ENCODE peak calls at places on chromosome 3, in six cellular contexts. Y is NCI-H774; F is activated naive CD8-positive, alpha-beta T cell treated with anti-CD3 and anti-CD28 coated beads, Interleukin-2, amount 10 ng/mL, durations not matched to agents 7 days and 5 days; H is aorta; J is activated T-helper 1 cell treated with Interleukin-2 at 50 U/mL for 16 hours; B is activated T-cell treated with anti-CD3 and anti-CD28 coated beads, Interleukin-2, amount 50 U/mL, for 72 hours. C is an unnamed sample.

GRCh38 chr3:4976109-4976508 is 3.1 kb upstream of the BHLHE40 start:
- DNase-seq in H (peak), F (no peak), Y (peak), B (peak), J (no peak), C (no peak)

GRCh38 chr3:79012946-79013362 is 754.8 kb downstream of the ROBO1 start:
- DNase-seq in J (no peak), H (no peak), Y (no peak), B (no peak), F (no peak), C (no peak)

GRCh38 chr3:150117076-150117475 is 146.4 kb upstream of the PFN2 start:
- DNase-seq in F (no peak), J (no peak), B (no peak), Y (no peak), H (no peak), C (no peak)

GRCh38 chr3:10170915-10171478 is 6.3 kb downstream of the IRAK2 start:
- DNase-seq in J (no peak), F (no peak), B (no peak), H (peak), Y (no peak), C (no peak)

GRCh38 chr3:137761563-137762503 is 2.3 kb upstream of the SOX14 start:
- DNase-seq in H (peak), F (peak), J (no peak), B (no peak), Y (no peak), C (no peak)

GRCh38 chr3:37386627-37387230 is 212.3 kb upstream of the LRRFIP2 start:
- DNase-seq in F (no peak), B (no peak), J (no peak), Y (no peak), H (no peak), C (no peak)

GRCh38 chr3:50267280-50267913 is 1.6 kb upstream of the SEMA3B start:
- DNase-seq in J (no peak), Y (no peak), H (peak), F (no peak), B (no peak), C (no peak)

GRCh38 chr3:25338158-25338725 is 89.8 kb upstream of the RARB start:
- DNase-seq in Y (no peak), H (no peak), B (no peak), J (no peak), F (no peak), C (no peak)

GRCh38 chr3:39965997-39966396 is 156.6 kb downstream of the MYRIP start:
- DNase-seq in B (no peak), H (no peak), J (no peak), Y (no peak), F (no peak), C (no peak)

GRCh38 chr3:10338164-10338470 is 17.2 kb upstream of the SEC13 start:
- DNase-seq in F (no peak), J (no peak), H (no peak), B (no peak), Y (no peak), C (no peak)

GRCh38 chr3:81914254-81914653 is 152.8 kb upstream of the GBE1 start:
- DNase-seq in J (no peak), Y (no peak), H (no peak), B (no peak), F (no peak), C (no peak)

GRCh38 chr3:32315441-32315840 is 76.2 kb upstream of the CMTM7 start:
- DNase-seq in F (no peak), J (no peak), B (no peak), H (no peak), Y (no peak), C (no peak)

GRCh38 chr3:24972491-24972890 is 455.6 kb upstream of the RARB start:
- DNase-seq in J (no peak), H (no peak), B (no peak), Y (no peak), F (no peak), C (no peak)

GRCh38 chr3:12818773-12819172 is 22.3 kb downstream of the CAND2 start:
- DNase-seq in F (no peak), Y (no peak), J (no peak), H (no peak), B (no peak), C (no peak)

GRCh38 chr3:187714404-187714979 is 12.1 kb upstream of the RTP2 start:
- DNase-seq in J (peak), F (peak), H (no peak), Y (peak), B (peak), C (peak)

GRCh38 chr3:23580337-23580736 is 225.4 kb upstream of the UBE2E1 start:
- DNase-seq in H (no peak), J (no peak), B (no peak), Y (no peak), F (no peak), C (no peak)

GRCh38 chr3:101310580-101311375 is 9.6 kb downstream of the IMPG2 start:
- DNase-seq in H (no peak), F (no peak), Y (no peak), B (no peak), J (no peak), C (no peak)

GRCh38 chr3:108528459-108529231 is 18.2 kb upstream of the MYH15 start:
- DNase-seq in B (no peak), J (no peak), F (no peak), H (no peak), Y (no peak), C (no peak)

GRCh38 chr3:15512173-15512572 is 9.3 kb downstream of the COLQ start:
- DNase-seq in B (no peak), Y (peak), J (no peak), H (peak), F (no peak), C (peak)

GRCh38 chr3:10774129-10774670 is 41.8 kb upstream of the SLC6A11 start:
- DNase-seq in B (no peak), J (no peak), H (no peak), F (no peak), Y (no peak), C (no peak)

GRCh38 chr3:125916376-125916978 is 52.5 kb upstream of the ROPN1B start:
- DNase-seq in H (no peak), Y (peak), B (peak), J (peak), F (peak), C (no peak)

GRCh38 chr3:190205739-190206138 is 85.0 kb upstream of the P3H2 start:
- DNase-seq in F (no peak), Y (no peak), B (no peak), J (no peak), H (no peak), C (no peak)

GRCh38 chr3:168384990-168385389 is 289.3 kb upstream of the GOLIM4 start:
- DNase-seq in B (no peak), F (no peak), J (no peak), Y (no peak), H (no peak), C (no peak)

GRCh38 chr3:144197116-144197515 is 225.5 kb downstream of the DIPK2A start:
- DNase-seq in F (no peak), H (no peak), Y (no peak), B (no peak), J (no peak), C (no peak)

GRCh38 chr3:100994809-100995208 is 1.6 kb upstream of the ABI3BP start:
- DNase-seq in F (no peak), H (no peak), J (no peak), Y (no peak), B (no peak), C (no peak)

GRCh38 chr3:124887177-124887995 is at the start of gene ITGB5:
- DNase-seq in Y (no peak), B (peak), H (peak), F (peak), J (no peak), C (peak)

GRCh38 chr3:104604326-104605010 is 762.2 kb upstream of the ALCAM start:
- DNase-seq in F (no peak), H (no peak), J (no peak), Y (no peak), B (no peak), C (no peak)

GRCh38 chr3:97481416-97481815 is 283.1 kb upstream of the ARL6 start:
- DNase-seq in J (no peak), F (no peak), B (no peak), Y (no peak), H (no peak), C (no peak)

GRCh38 chr3:71503525-71504249 is 79.8 kb downstream of the FOXP1 start:
- DNase-seq in F (no peak), Y (no peak), B (no peak), H (no peak), J (no peak), C (no peak)

GRCh38 chr3:30777426-30777825 is 117.0 kb downstream of the GADL1 start:
- DNase-seq in B (no peak), H (no peak), F (no peak), J (no peak), Y (no peak), C (no peak)

GRCh38 chr3:43737001-43737440 is 46.3 kb downstream of the ABHD5 start:
- DNase-seq in Y (no peak), J (no peak), B (no peak), F (no peak), H (no peak), C (no peak)

GRCh38 chr3:14793126-14793857 is 25.5 kb upstream of the FGD5 start:
- DNase-seq in B (no peak), Y (no peak), J (no peak), F (no peak), H (peak), C (no peak)

GRCh38 chr3:121574449-121574848 is 6.7 kb downstream of the ARGFX start:
- DNase-seq in F (no peak), H (no peak), B (no peak), Y (peak), J (no peak), C (no peak)

GRCh38 chr3:102017784-102018183 is 168.5 kb downstream of the NFKBIZ start:
- DNase-seq in H (no peak), B (no peak), J (no peak), F (no peak), Y (no peak), C (no peak)

GRCh38 chr3:12405432-12406272 is 78.6 kb upstream of the TSEN2 start:
- DNase-seq in Y (no peak), B (no peak), J (no peak), H (peak), F (no peak), C (peak)

GRCh38 chr3:40847571-40847992 is 322.8 kb downstream of the ZNF621 start:
- DNase-seq in B (no peak), Y (no peak), H (no peak), J (no peak), F (no peak), C (no peak)

GRCh38 chr3:37863949-37864822 is 2.5 kb downstream of the CTDSPL start:
- DNase-seq in H (no peak), J (no peak), Y (no peak), B (no peak), F (no peak), C (no peak)

GRCh38 chr3:184740509-184741258 is 28.8 kb upstream of the MAGEF1 start:
- DNase-seq in F (peak), Y (no peak), B (peak), H (no peak), J (no peak), C (peak)

GRCh38 chr3:184944221-184944620 is 132.3 kb downstream of the VPS8 start:
- DNase-seq in H (no peak), Y (no peak), F (no peak), J (no peak), B (no peak), C (no peak)

GRCh38 chr3:142553741-142554140 is 24.8 kb downstream of the ATR start:
- DNase-seq in Y (no peak), B (no peak), J (no peak), H (no peak), F (no peak), C (no peak)

C was measured in ureter.